ENCODE peak calls at places on chromosome 10, in six cellular contexts. J is progenitor cell of endocrine pancreas; O is stimulated activated effector memory CD8-positive, alpha-beta T cell treated with anti-CD3 and anti-CD28 coated beads, Interleukin-12 subunit alpha, Interleukin-12 subunit beta, amount 100 ng/mL, for 72 hours; W is HEK293T; P is OCI-LY7; F is activated CD4-positive, alpha-beta T cell treated with anti-CD3 and anti-CD28 coated beads for 4 hours. N is an unnamed sample.

GRCh38 chr10:43944742-43945730 is 296.4 kb upstream of the ZNF32 start:
- DNase-seq in O (peak), P (no peak), W (no peak), J (no peak), F (no peak), N (no peak)

GRCh38 chr10:47159361-47160228 is 140.4 kb upstream of the GDF10 start:
- DNase-seq in W (no peak), F (no peak), J (no peak), P (no peak), O (peak), N (no peak)

GRCh38 chr10:92575961-92576360 is 2.1 kb upstream of the IDE start:
- DNase-seq in O (no peak), J (no peak), P (no peak), F (no peak), W (no peak), N (no peak)

GRCh38 chr10:8946451-8946850 is 892.0 kb downstream of the GATA3 start:
- DNase-seq in O (no peak), F (no peak), P (no peak), J (no peak), W (no peak), N (no peak)

GRCh38 chr10:72344932-72345331 is 9.8 kb downstream of the DNAJB12 start:
- DNase-seq in P (no peak), J (no peak), W (no peak), F (no peak), O (no peak), N (no peak)

GRCh38 chr10:62019013-62019684 is 117.7 kb downstream of the ARID5B start:
- DNase-seq in O (no peak), P (no peak), F (no peak), J (no peak), W (no peak), N (no peak)

GRCh38 chr10:34104829-34105572 is 710.1 kb downstream of the PARD3 start:
- DNase-seq in O (no peak), J (no peak), F (no peak), P (no peak), W (no peak), N (no peak)

GRCh38 chr10:27240891-27241639 is 468 bp upstream of the ACBD5 start:
- DNase-seq in J (no peak), O (peak), F (peak), P (peak), W (no peak), N (peak)

GRCh38 chr10:82925547-82925946 is 1050.6 kb downstream of the NRG3 start:
- DNase-seq in J (no peak), O (no peak), P (no peak), F (no peak), W (no peak), N (no peak)

GRCh38 chr10:102500621-102501149 is 1.8 kb downstream of the ACTR1A start:
- DNase-seq in O (no peak), F (no peak), P (no peak), J (no peak), W (no peak), N (no peak)

GRCh38 chr10:82564353-82565218 is 689.6 kb downstream of the NRG3 start:
- DNase-seq in J (no peak), O (no peak), P (no peak), W (no peak), F (no peak), N (no peak)

GRCh38 chr10:126904807-126905686 is at the start of gene DOCK1:
- DNase-seq in P (no peak), J (peak), W (peak), F (no peak), O (no peak), N (peak)

GRCh38 chr10:113680172-113681111 is 730 bp downstream of the CASP7 start:
- DNase-seq in P (peak), F (peak), J (no peak), O (peak), W (peak), N (no peak)

GRCh38 chr10:11147723-11148122 is 130.1 kb downstream of the CELF2 start:
- DNase-seq in J (no peak), O (no peak), P (peak), W (no peak), F (no peak), N (no peak)

GRCh38 chr10:61605221-61605620 is 57.5 kb upstream of the CABCOCO1 start:
- DNase-seq in O (no peak), W (no peak), F (no peak), P (no peak), J (no peak), N (no peak)

GRCh38 chr10:91758303-91759146 is 39.7 kb upstream of the TNKS2 start:
- DNase-seq in P (peak), J (no peak), W (peak), F (no peak), O (no peak), N (no peak)

GRCh38 chr10:107809889-107810288 is 645.4 kb upstream of the SORCS1 start:
- DNase-seq in P (no peak), F (no peak), J (no peak), O (no peak), W (no peak), N (no peak)

GRCh38 chr10:52258791-52259427 is 55.2 kb upstream of the DKK1 start:
- DNase-seq in F (no peak), W (no peak), O (no peak), J (no peak), P (no peak), N (no peak)

GRCh38 chr10:91694170-91694794 is 61.4 kb upstream of the PPP1R3C start:
- DNase-seq in W (peak), F (no peak), P (peak), O (no peak), J (no peak), N (no peak)

GRCh38 chr10:133318494-133319127 is 9.9 kb downstream of the ZNF511 start:
- DNase-seq in F (peak), O (peak), P (no peak), J (peak), W (peak), N (peak)

N was measured in neural crest cell.